ENCODE peak calls at places on chromosome 12, in seven cellular contexts. Y is tibial artery; P is effector memory CD4-positive, alpha-beta T cell; B is GM03348; F is brain microvascular endothelial cell; D is caudate nucleus; C is activated T-helper 9 cell treated with anti-CD3 and anti-CD28 coated beads, Interleukin-2, amount 50 U/mL, for 16 hours. H is an unnamed sample.

GRCh38 chr12:115941362-115941761 is 336.1 kb downstream of the MED13L start:
- DNase-seq in Y (no peak), P (no peak), B (no peak), F (peak), D (no peak), C (no peak), H (no peak)

GRCh38 chr12:116539905-116540482 is 19.2 kb upstream of the MAP1LC3B2 start:
- DNase-seq in Y (peak), P (no peak), B (peak), F (peak), D (peak), C (no peak), H (peak)

GRCh38 chr12:130703733-130704375 is 12.2 kb downstream of the RIMBP2 start:
- DNase-seq in Y (peak), P (no peak), B (no peak), F (no peak), D (no peak), C (no peak), H (no peak)

GRCh38 chr12:115010324-115010995 is 326.5 kb upstream of the TBX3 start:
- DNase-seq in Y (no peak), P (no peak), B (no peak), F (no peak), D (no peak), C (no peak), H (no peak)

GRCh38 chr12:130508847-130509246 is 171.2 kb downstream of the PIWIL1 start:
- DNase-seq in Y (no peak), P (no peak), B (no peak), F (no peak), D (no peak), C (no peak), H (no peak)

GRCh38 chr12:100401660-100402059 is 44.8 kb downstream of the SLC17A8 start:
- DNase-seq in Y (no peak), P (no peak), B (peak), F (peak), D (no peak), C (no peak), H (no peak)

GRCh38 chr12:3489057-3489456 is 1.9 kb upstream of the PRMT8 start:
- DNase-seq in Y (no peak), P (no peak), B (peak), F (peak), D (peak), C (no peak), H (no peak)

GRCh38 chr12:93597608-93598007 is 25.1 kb downstream of the SOCS2 start:
- DNase-seq in Y (no peak), P (no peak), B (no peak), F (no peak), D (no peak), C (no peak), H (no peak)

GRCh38 chr12:85798122-85798521 is 38.1 kb downstream of the RASSF9 start:
- DNase-seq in Y (no peak), P (no peak), B (no peak), F (no peak), D (no peak), C (no peak), H (no peak)

GRCh38 chr12:111442301-111443045 is 36.8 kb downstream of the SH2B3 start:
- DNase-seq in Y (peak), P (no peak), B (no peak), F (no peak), D (no peak), C (no peak), H (peak)

GRCh38 chr12:80567391-80567790 is 123.4 kb downstream of the PTPRQ start:
- DNase-seq in Y (no peak), P (no peak), B (peak), F (no peak), D (no peak), C (no peak), H (no peak)

GRCh38 chr12:87182696-87183233 is 846.4 kb downstream of the C12orf50 start:
- DNase-seq in Y (no peak), P (no peak), B (no peak), F (no peak), D (no peak), C (no peak), H (no peak)

GRCh38 chr12:83408841-83409240 is 722.1 kb downstream of the TMTC2 start:
- DNase-seq in Y (no peak), P (no peak), B (no peak), F (peak), D (no peak), C (no peak), H (no peak)

GRCh38 chr12:13340149-13340548 is 143.6 kb downstream of the EMP1 start:
- DNase-seq in Y (no peak), P (no peak), B (no peak), F (no peak), D (no peak), C (no peak), H (no peak)

GRCh38 chr12:37547611-37548010 is 769.0 kb upstream of the ALG10B start:
- DNase-seq in Y (no peak), P (no peak), B (no peak), F (no peak), D (no peak), C (no peak), H (no peak)

GRCh38 chr12:6328045-6328779 is 13.7 kb downstream of the TNFRSF1A start:
- DNase-seq in Y (no peak), P (no peak), B (no peak), F (no peak), D (no peak), C (no peak), H (no peak)

GRCh38 chr12:25382311-25383106 is 131.8 kb upstream of the KRAS start:
- DNase-seq in Y (no peak), P (no peak), B (no peak), F (no peak), D (no peak), C (no peak), H (peak)

GRCh38 chr12:124863409-124864325 is at the start of gene SCARB1:
- DNase-seq in Y (peak), P (peak), B (peak), F (peak), D (peak), C (peak), H (peak)

GRCh38 chr12:133165776-133166175 is 15.5 kb upstream of the ZNF268 start:
- DNase-seq in Y (no peak), P (no peak), B (no peak), F (no peak), D (no peak), C (no peak), H (no peak)

GRCh38 chr12:53781218-53781801 is 29.5 kb upstream of the CISTR start:
- DNase-seq in Y (no peak), P (no peak), B (no peak), F (no peak), D (no peak), C (no peak), H (no peak)

GRCh38 chr12:24898185-24898584 is 50.7 kb downstream of the BCAT1 start:
- DNase-seq in Y (no peak), P (no peak), B (peak), F (no peak), D (no peak), C (no peak), H (no peak)

GRCh38 chr12:25438638-25439037 is 114.4 kb downstream of the LMNTD1 start:
- DNase-seq in Y (no peak), P (no peak), B (peak), F (peak), D (no peak), C (no peak), H (no peak)

H was measured in left colon.